ENCODE peak calls at places on chromosomes 11 and 22, in nine cellular contexts. One of them, this sample, is unnamed.

GRCh38 chr22:22740560-22741276 is 96.3 kb downstream of the GGTLC2 start:
- DNase-seq in RWPE1: no peak
- DNase-seq in epithelial cell of proximal tubule: no peak
- DNase-seq in GM12865: no peak
- DNase-seq in spleen: no peak
- DNase-seq in AG09309: no peak
- DNase-seq in GM23338: no peak
- DNase-seq in GM06990: no peak
- DNase-seq in A549: no peak
- DNase-seq in this sample: no peak

GRCh38 chr11:68903631-68904457 is at the start of the genes IGHMBP2 and MRPL21:
- DNase-seq in RWPE1: peak
- DNase-seq in GM06990: peak
- DNase-seq in spleen: peak
- DNase-seq in epithelial cell of proximal tubule: peak
- DNase-seq in A549: peak
- DNase-seq in GM12865: peak
- DNase-seq in GM23338: peak
- DNase-seq in AG09309: peak
- DNase-seq in this sample: peak

GRCh38 chr11:106087815-106088435 is 10.5 kb downstream of the AASDHPPT start:
- DNase-seq in spleen: no peak
- DNase-seq in epithelial cell of proximal tubule: no peak
- DNase-seq in GM06990: no peak
- DNase-seq in GM12865: peak
- DNase-seq in AG09309: no peak
- DNase-seq in GM23338: peak
- DNase-seq in RWPE1: peak
- DNase-seq in A549: no peak
- DNase-seq in this sample: no peak

GRCh38 chr11:134355656-134356055 is 23.9 kb downstream of the GLB1L2 start:
- DNase-seq in spleen: no peak
- DNase-seq in epithelial cell of proximal tubule: no peak
- DNase-seq in GM06990: no peak
- DNase-seq in GM23338: no peak
- DNase-seq in RWPE1: no peak
- DNase-seq in GM12865: no peak
- DNase-seq in AG09309: no peak
- DNase-seq in A549: no peak
- DNase-seq in this sample: no peak

GRCh38 chr11:59141673-59142460 is 789 bp upstream of the FAM111A start:
- DNase-seq in epithelial cell of proximal tubule: no peak
- DNase-seq in RWPE1: peak
- DNase-seq in GM12865: no peak
- DNase-seq in GM06990: no peak
- DNase-seq in spleen: no peak
- DNase-seq in A549: no peak
- DNase-seq in GM23338: peak
- DNase-seq in AG09309: no peak
- DNase-seq in this sample: no peak

GRCh38 chr11:26227311-26227710 is 104.6 kb upstream of the ANO3 start:
- DNase-seq in spleen: no peak
- DNase-seq in GM12865: peak
- DNase-seq in AG09309: peak
- DNase-seq in GM06990: no peak
- DNase-seq in A549: peak
- DNase-seq in GM23338: peak
- DNase-seq in RWPE1: peak
- DNase-seq in epithelial cell of proximal tubule: no peak
- DNase-seq in this sample: no peak

GRCh38 chr11:69368119-69368880 is 74.3 kb downstream of the MYEOV start:
- DNase-seq in GM23338: no peak
- DNase-seq in RWPE1: peak
- DNase-seq in GM06990: no peak
- DNase-seq in A549: no peak
- DNase-seq in epithelial cell of proximal tubule: no peak
- DNase-seq in GM12865: no peak
- DNase-seq in AG09309: no peak
- DNase-seq in spleen: peak
- DNase-seq in this sample: peak

GRCh38 chr11:74288161-74288560 is 23.3 kb downstream of the P4HA3 start:
- DNase-seq in A549: peak
- DNase-seq in AG09309: peak
- DNase-seq in GM23338: no peak
- DNase-seq in GM12865: no peak
- DNase-seq in spleen: no peak
- DNase-seq in GM06990: no peak
- DNase-seq in RWPE1: peak
- DNase-seq in epithelial cell of proximal tubule: peak
- DNase-seq in this sample: no peak

GRCh38 chr11:60928563-60929001 is 4.3 kb downstream of the TMEM132A start:
- DNase-seq in GM23338: no peak
- DNase-seq in spleen: peak
- DNase-seq in AG09309: no peak
- DNase-seq in A549: no peak
- DNase-seq in GM06990: no peak
- DNase-seq in GM12865: no peak
- DNase-seq in epithelial cell of proximal tubule: no peak
- DNase-seq in RWPE1: no peak
- DNase-seq in this sample: peak

GRCh38 chr11:71283960-71284359 is 31.6 kb upstream of the SHANK2 start:
- DNase-seq in spleen: peak
- DNase-seq in GM06990: no peak
- DNase-seq in AG09309: no peak
- DNase-seq in epithelial cell of proximal tubule: no peak
- DNase-seq in A549: no peak
- DNase-seq in RWPE1: peak
- DNase-seq in GM12865: no peak
- DNase-seq in GM23338: no peak
- DNase-seq in this sample: no peak

GRCh38 chr11:123454060-123454651 is 24.1 kb downstream of the GRAMD1B start:
- DNase-seq in GM12865: peak
- DNase-seq in AG09309: no peak
- DNase-seq in GM06990: no peak
- DNase-seq in epithelial cell of proximal tubule: no peak
- DNase-seq in spleen: no peak
- DNase-seq in A549: peak
- DNase-seq in GM23338: no peak
- DNase-seq in RWPE1: peak
- DNase-seq in this sample: no peak

GRCh38 chr11:28086569-28086968 is 21.4 kb downstream of the KIF18A start:
- DNase-seq in GM23338: no peak
- DNase-seq in A549: no peak
- DNase-seq in spleen: no peak
- DNase-seq in GM12865: no peak
- DNase-seq in RWPE1: peak
- DNase-seq in AG09309: no peak
- DNase-seq in epithelial cell of proximal tubule: no peak
- DNase-seq in GM06990: no peak
- DNase-seq in this sample: no peak

DNA sequence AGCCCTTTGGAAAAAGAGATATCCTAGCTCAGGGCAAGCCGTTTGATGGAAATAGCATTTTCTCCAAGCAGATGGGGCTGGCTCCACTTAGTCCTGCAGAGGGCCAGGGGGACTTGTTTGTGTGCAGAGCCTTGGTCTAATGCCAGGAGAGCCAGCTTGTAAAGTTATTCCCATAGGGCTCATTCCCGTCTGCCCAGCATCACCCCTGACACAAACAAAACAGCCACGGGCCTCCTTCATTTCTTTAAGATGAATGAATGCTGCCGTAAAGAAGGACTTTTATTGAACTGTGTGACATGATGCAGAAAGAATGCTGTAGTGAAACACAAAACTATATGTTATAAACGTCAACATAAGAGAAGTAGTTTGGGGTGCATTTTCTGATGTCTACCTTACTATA is 53.0 kb downstream of the NCAM1 start:
- DNase-seq in epithelial cell of proximal tubule: no peak
- DNase-seq in RWPE1: no peak
- DNase-seq in GM12865: no peak
- DNase-seq in GM23338: no peak
- DNase-seq in GM06990: no peak
- DNase-seq in AG09309: no peak
- DNase-seq in spleen: no peak
- DNase-seq in A549: no peak
- DNase-seq in this sample: no peak
- TF ChIP-seq CTCF in epithelial cell of proximal tubule: no peak
- TF ChIP-seq CTCF in RWPE1: no peak
- TF ChIP-seq CTCF in GM12865: no peak
- TF ChIP-seq CTCF in GM23338: no peak
- TF ChIP-seq CTCF in GM06990: no peak
- TF ChIP-seq CTCF in AG09309: no peak
- TF ChIP-seq CTCF in spleen: no peak
- TF ChIP-seq CTCF in A549: no peak
- TF ChIP-seq CTCF in this sample: peak

GRCh38 chr11:32113637-32114203 is 22.8 kb downstream of the RCN1 start:
- DNase-seq in GM23338: peak
- DNase-seq in spleen: no peak
- DNase-seq in A549: no peak
- DNase-seq in GM12865: no peak
- DNase-seq in epithelial cell of proximal tubule: no peak
- DNase-seq in GM06990: no peak
- DNase-seq in RWPE1: no peak
- DNase-seq in AG09309: no peak
- DNase-seq in this sample: no peak

GRCh38 chr11:32118025-32118974 is 27.4 kb downstream of the RCN1 start:
- DNase-seq in GM12865: no peak
- DNase-seq in AG09309: no peak
- DNase-seq in GM23338: no peak
- DNase-seq in spleen: no peak
- DNase-seq in A549: no peak
- DNase-seq in RWPE1: no peak
- DNase-seq in GM06990: no peak
- DNase-seq in epithelial cell of proximal tubule: no peak
- DNase-seq in this sample: no peak

GRCh38 chr11:32116668-32117067 is 25.8 kb downstream of the RCN1 start:
- DNase-seq in epithelial cell of proximal tubule: no peak
- DNase-seq in GM12865: no peak
- DNase-seq in GM23338: no peak
- DNase-seq in spleen: no peak
- DNase-seq in A549: no peak
- DNase-seq in AG09309: no peak
- DNase-seq in GM06990: no peak
- DNase-seq in RWPE1: no peak
- DNase-seq in this sample: no peak

GRCh38 chr11:32113200-32113599 is 22.3 kb downstream of the RCN1 start:
- DNase-seq in GM23338: no peak
- DNase-seq in spleen: no peak
- DNase-seq in RWPE1: no peak
- DNase-seq in GM06990: no peak
- DNase-seq in A549: no peak
- DNase-seq in GM12865: no peak
- DNase-seq in AG09309: no peak
- DNase-seq in epithelial cell of proximal tubule: no peak
- DNase-seq in this sample: no peak

DNA sequence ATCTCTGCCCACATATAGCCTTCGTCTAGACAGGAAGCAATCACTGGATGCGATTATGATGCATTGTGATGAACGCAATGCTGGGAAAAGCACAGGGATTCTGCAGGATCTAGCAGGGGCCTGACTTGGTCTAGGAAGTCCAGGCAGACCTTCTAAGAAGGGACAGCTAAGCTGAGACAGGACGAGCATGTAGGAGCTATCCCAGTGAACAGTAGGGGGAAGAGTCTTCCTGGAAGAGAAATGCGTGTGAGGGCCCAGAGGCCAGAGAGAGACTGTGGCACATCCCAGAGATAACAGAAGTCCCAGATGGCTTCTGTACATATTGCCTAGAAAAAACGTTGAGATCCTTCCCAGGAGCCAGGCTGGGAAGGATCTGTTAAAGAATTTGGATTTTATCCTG is 24.5 kb downstream of the RCN1 start:
- DNase-seq in A549: no peak
- DNase-seq in AG09309: no peak
- DNase-seq in spleen: no peak
- DNase-seq in epithelial cell of proximal tubule: no peak
- DNase-seq in GM06990: no peak
- DNase-seq in GM23338: no peak
- DNase-seq in GM12865: no peak
- DNase-seq in RWPE1: no peak
- DNase-seq in this sample: no peak
- TF ChIP-seq CTCF in A549: no peak
- TF ChIP-seq CTCF in AG09309: no peak
- TF ChIP-seq CTCF in spleen: no peak
- TF ChIP-seq CTCF in epithelial cell of proximal tubule: no peak
- TF ChIP-seq CTCF in GM06990: no peak
- TF ChIP-seq CTCF in GM23338: peak
- TF ChIP-seq CTCF in GM12865: no peak
- TF ChIP-seq CTCF in RWPE1: no peak
- TF ChIP-seq CTCF in this sample: no peak

DNA sequence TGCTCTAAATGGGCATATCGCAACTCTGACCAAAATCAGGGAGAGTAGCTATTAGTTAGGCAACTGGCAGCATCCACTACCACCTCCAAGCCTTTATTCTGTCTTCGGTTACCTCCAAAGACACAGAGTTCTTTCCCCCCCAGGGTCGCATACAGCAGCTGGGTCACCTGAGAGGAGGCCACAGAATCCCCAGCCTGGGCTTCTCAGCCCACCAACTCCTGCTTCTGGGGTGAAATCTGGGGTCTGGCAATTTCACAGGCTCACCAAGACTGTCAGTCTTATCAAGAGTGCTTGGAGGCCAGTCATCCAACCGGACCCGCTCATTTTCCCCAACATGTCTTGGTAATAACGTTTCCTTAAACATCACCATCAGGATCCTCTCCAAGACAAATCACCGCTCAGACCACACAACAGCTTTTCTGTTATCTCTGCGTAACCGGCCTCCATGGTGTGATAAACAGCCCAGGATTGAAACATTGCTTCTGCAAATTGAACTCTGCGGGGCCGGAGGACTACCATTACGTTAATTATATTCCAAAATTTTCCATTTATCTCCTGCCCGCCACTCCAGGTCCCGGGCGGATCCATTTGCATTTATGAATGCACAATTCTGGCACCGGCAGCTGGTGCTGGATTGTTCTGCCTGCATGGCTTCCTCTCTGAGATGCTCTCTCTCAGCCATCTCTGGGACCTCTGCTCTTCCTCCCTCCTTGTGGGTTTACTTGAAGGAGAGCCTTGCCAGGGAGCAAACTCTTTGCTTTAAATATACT is 35.6 kb downstream of the RTL6 start:
- DNase-seq in AG09309: no peak
- DNase-seq in GM12865: no peak
- DNase-seq in A549: no peak
- DNase-seq in epithelial cell of proximal tubule: no peak
- DNase-seq in GM06990: no peak
- DNase-seq in RWPE1: no peak
- DNase-seq in spleen: peak
- DNase-seq in GM23338: no peak
- DNase-seq in this sample: no peak
- TF ChIP-seq CTCF in AG09309: no peak
- TF ChIP-seq CTCF in GM12865: no peak
- TF ChIP-seq CTCF in A549: no peak
- TF ChIP-seq CTCF in epithelial cell of proximal tubule: no peak
- TF ChIP-seq CTCF in GM06990: no peak
- TF ChIP-seq CTCF in RWPE1: no peak
- TF ChIP-seq CTCF in spleen: no peak
- TF ChIP-seq CTCF in GM23338: no peak
- TF ChIP-seq CTCF in this sample: no peak

DNA sequence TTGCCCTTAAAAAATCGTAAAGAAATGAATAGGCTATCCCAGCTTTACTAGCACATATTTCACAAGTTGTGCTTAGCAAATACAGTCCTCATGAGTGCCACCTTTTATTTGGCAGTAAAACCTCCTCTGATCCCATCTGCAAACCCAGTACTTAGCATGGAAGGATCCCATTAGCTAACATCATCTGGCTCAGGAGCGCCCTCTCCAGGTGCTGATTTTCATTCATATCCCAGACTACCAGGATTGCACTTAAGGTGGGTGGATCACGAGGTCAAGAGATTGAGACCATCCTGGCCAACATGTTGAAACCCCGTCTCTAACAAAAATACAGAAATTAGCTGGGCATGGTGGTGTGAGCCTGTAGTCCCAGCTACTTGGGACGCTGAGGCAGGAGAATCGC is 76.1 kb upstream of the PAX6 start:
- DNase-seq in spleen: no peak
- DNase-seq in A549: no peak
- DNase-seq in GM23338: peak
- DNase-seq in GM12865: peak
- DNase-seq in GM06990: no peak
- DNase-seq in AG09309: no peak
- DNase-seq in RWPE1: no peak
- DNase-seq in epithelial cell of proximal tubule: no peak
- DNase-seq in this sample: no peak
- TF ChIP-seq CTCF in spleen: no peak
- TF ChIP-seq CTCF in A549: no peak
- TF ChIP-seq CTCF in GM23338: peak
- TF ChIP-seq CTCF in GM12865: peak
- TF ChIP-seq CTCF in GM06990: peak
- TF ChIP-seq CTCF in AG09309: no peak
- TF ChIP-seq CTCF in RWPE1: no peak
- TF ChIP-seq CTCF in epithelial cell of proximal tubule: peak
- TF ChIP-seq CTCF in this sample: peak